ENCODE peak calls at places on chromosomes 7 and 10, in five cellular contexts. One of them, this sample, is unnamed.

GRCh38 chr7:121078701-121079227 is 90.3 kb downstream of the CPED1 start:
- DNase-seq in heart left ventricle: no peak
- DNase-seq in Panc1: no peak
- DNase-seq in DND-41: no peak
- DNase-seq in Peyer's patch: no peak
- DNase-seq in this sample: no peak

GRCh38 chr7:72925546-72926120 is 738 bp downstream of the POM121 start:
- DNase-seq in Peyer's patch: no peak
- DNase-seq in DND-41: peak; percentile 47
- DNase-seq in Panc1: no peak
- DNase-seq in heart left ventricle: no peak
- DNase-seq in this sample: no peak

GRCh38 chr10:52818019-52818418 is 45.4 kb upstream of the MBL2 start:
- DNase-seq in heart left ventricle: no peak
- DNase-seq in Peyer's patch: no peak
- DNase-seq in DND-41: peak; percentile 15
- DNase-seq in Panc1: peak; percentile 18
- DNase-seq in this sample: no peak

GRCh38 chr10:16828114-16828568 is 10.9 kb upstream of the RSU1 start:
- DNase-seq in Panc1: peak; percentile 55
- DNase-seq in heart left ventricle: peak; percentile 54
- DNase-seq in Peyer's patch: peak; percentile 34
- DNase-seq in DND-41: peak; percentile 67
- DNase-seq in this sample: peak; percentile 53

GRCh38 chr10:53786236-53786635 is 1013.7 kb upstream of the MBL2 start:
- DNase-seq in Panc1: no peak
- DNase-seq in heart left ventricle: no peak
- DNase-seq in DND-41: no peak
- DNase-seq in Peyer's patch: no peak
- DNase-seq in this sample: no peak

GRCh38 chr7:4766666-4767530 is 8.5 kb upstream of the AP5Z1 start:
- DNase-seq in heart left ventricle: peak; percentile 5
- DNase-seq in Panc1: no peak
- DNase-seq in DND-41: no peak
- DNase-seq in Peyer's patch: no peak
- DNase-seq in this sample: no peak

GRCh38 chr7:47153571-47153970 is 428.3 kb downstream of the TNS3 start:
- DNase-seq in Panc1: no peak
- DNase-seq in Peyer's patch: no peak
- DNase-seq in heart left ventricle: no peak
- DNase-seq in DND-41: no peak
- DNase-seq in this sample: no peak

GRCh38 chr10:92238062-92238585 is 52.8 kb downstream of the CPEB3 start:
- DNase-seq in Panc1: no peak
- DNase-seq in heart left ventricle: no peak
- DNase-seq in DND-41: no peak
- DNase-seq in Peyer's patch: no peak
- DNase-seq in this sample: no peak

GRCh38 chr10:118669020-118669766 is 73.7 kb upstream of the PRLHR start:
- DNase-seq in heart left ventricle: peak; percentile 45
- DNase-seq in Panc1: no peak
- DNase-seq in Peyer's patch: no peak
- DNase-seq in DND-41: no peak
- DNase-seq in this sample: no peak

GRCh38 chr10:114239117-114239993 is at the start of gene VWA2:
- DNase-seq in DND-41: no peak
- DNase-seq in Peyer's patch: no peak
- DNase-seq in heart left ventricle: no peak
- DNase-seq in Panc1: no peak
- DNase-seq in this sample: no peak

GRCh38 chr10:95217476-95217875 is 23.4 kb downstream of the ACSM6 start:
- DNase-seq in heart left ventricle: no peak
- DNase-seq in Panc1: no peak
- DNase-seq in Peyer's patch: no peak
- DNase-seq in DND-41: no peak
- DNase-seq in this sample: no peak

GRCh38 chr7:124338861-124339260 is 306.0 kb upstream of the TMEM229A start:
- DNase-seq in Peyer's patch: no peak
- DNase-seq in DND-41: no peak
- DNase-seq in Panc1: no peak
- DNase-seq in heart left ventricle: no peak
- DNase-seq in this sample: no peak

GRCh38 chr10:132206377-132206745 is 19.6 kb downstream of the DPYSL4 start:
- DNase-seq in DND-41: no peak
- DNase-seq in heart left ventricle: no peak
- DNase-seq in Peyer's patch: no peak
- DNase-seq in Panc1: no peak
- DNase-seq in this sample: no peak

GRCh38 chr10:80878330-80878729 is 340.6 kb downstream of the SH2D4B start:
- DNase-seq in Peyer's patch: no peak
- DNase-seq in DND-41: no peak
- DNase-seq in heart left ventricle: no peak
- DNase-seq in Panc1: no peak
- DNase-seq in this sample: no peak

GRCh38 chr10:21015838-21016237 is 118.7 kb upstream of the NEBL start:
- DNase-seq in heart left ventricle: no peak
- DNase-seq in Peyer's patch: no peak
- DNase-seq in DND-41: no peak
- DNase-seq in Panc1: no peak
- DNase-seq in this sample: no peak

GRCh38 chr7:106071999-106072714 is 40.0 kb downstream of the SYPL1 start:
- DNase-seq in heart left ventricle: peak; percentile 56
- DNase-seq in Panc1: no peak
- DNase-seq in DND-41: no peak
- DNase-seq in Peyer's patch: no peak
- DNase-seq in this sample: no peak

GRCh38 chr10:117830832-117831231 is 215.9 kb downstream of the RAB11FIP2 start:
- DNase-seq in DND-41: no peak
- DNase-seq in Peyer's patch: no peak
- DNase-seq in Panc1: no peak
- DNase-seq in heart left ventricle: no peak
- DNase-seq in this sample: no peak

GRCh38 chr10:94439275-94439861 is 37.0 kb downstream of the TBC1D12 start:
- DNase-seq in heart left ventricle: no peak
- DNase-seq in DND-41: no peak
- DNase-seq in Panc1: no peak
- DNase-seq in Peyer's patch: no peak
- DNase-seq in this sample: no peak

GRCh38 chr10:6165221-6165725 is 37.5 kb upstream of the PFKFB3 start:
- DNase-seq in Panc1: no peak
- DNase-seq in Peyer's patch: no peak
- DNase-seq in heart left ventricle: no peak
- DNase-seq in DND-41: no peak
- DNase-seq in this sample: no peak

GRCh38 chr10:36788152-36788551 is 337.2 kb upstream of the ANKRD30A start:
- DNase-seq in Panc1: no peak
- DNase-seq in Peyer's patch: no peak
- DNase-seq in DND-41: no peak
- DNase-seq in heart left ventricle: no peak
- DNase-seq in this sample: no peak

GRCh38 chr7:123538897-123539296 is 4.5 kb upstream of the IQUB start:
- DNase-seq in DND-41: no peak
- DNase-seq in Peyer's patch: no peak
- DNase-seq in Panc1: no peak
- DNase-seq in heart left ventricle: no peak
- DNase-seq in this sample: no peak

GRCh38 chr10:26336979-26337378 is 101.2 kb upstream of the APBB1IP start:
- DNase-seq in Peyer's patch: no peak
- DNase-seq in heart left ventricle: no peak
- DNase-seq in Panc1: no peak
- DNase-seq in DND-41: no peak
- DNase-seq in this sample: no peak

GRCh38 chr7:94687810-94688209 is 31.9 kb upstream of the SGCE start:
- DNase-seq in Panc1: no peak
- DNase-seq in heart left ventricle: no peak
- DNase-seq in DND-41: no peak
- DNase-seq in Peyer's patch: no peak
- DNase-seq in this sample: no peak

GRCh38 chr7:30630986-30631385 is 36.3 kb downstream of the GARS1 start:
- DNase-seq in Panc1: no peak
- DNase-seq in heart left ventricle: no peak
- DNase-seq in Peyer's patch: no peak
- DNase-seq in DND-41: no peak
- DNase-seq in this sample: no peak

GRCh38 chr7:126662826-126663225 is 589.9 kb downstream of the GRM8 start:
- DNase-seq in DND-41: no peak
- DNase-seq in Peyer's patch: no peak
- DNase-seq in Panc1: no peak
- DNase-seq in heart left ventricle: no peak
- DNase-seq in this sample: no peak

GRCh38 chr10:95290446-95290800 is 380 bp downstream of the PDLIM1 start:
- DNase-seq in Peyer's patch: no peak
- DNase-seq in heart left ventricle: no peak
- DNase-seq in DND-41: no peak
- DNase-seq in Panc1: no peak
- DNase-seq in this sample: no peak

GRCh38 chr7:37698271-37698670 is 14.7 kb downstream of the GPR141 start:
- DNase-seq in DND-41: no peak
- DNase-seq in heart left ventricle: no peak
- DNase-seq in Panc1: no peak
- DNase-seq in Peyer's patch: no peak
- DNase-seq in this sample: no peak

GRCh38 chr10:95474228-95475002 is 86.8 kb downstream of the SORBS1 start:
- DNase-seq in heart left ventricle: peak; percentile 40
- DNase-seq in Peyer's patch: no peak
- DNase-seq in Panc1: no peak
- DNase-seq in DND-41: no peak
- DNase-seq in this sample: no peak

GRCh38 chr7:106031271-106032029 is 68.4 kb downstream of the CDHR3 start:
- DNase-seq in heart left ventricle: no peak
- DNase-seq in Panc1: no peak
- DNase-seq in Peyer's patch: no peak
- DNase-seq in DND-41: no peak
- DNase-seq in this sample: peak; percentile 22

GRCh38 chr7:44147026-44147881 is 6.1 kb upstream of the MYL7 start:
- DNase-seq in heart left ventricle: no peak
- DNase-seq in Panc1: no peak
- DNase-seq in DND-41: no peak
- DNase-seq in Peyer's patch: no peak
- DNase-seq in this sample: no peak

GRCh38 chr7:84722086-84722485 is 464.8 kb downstream of the SEMA3D start:
- DNase-seq in Peyer's patch: no peak
- DNase-seq in DND-41: no peak
- DNase-seq in Panc1: no peak
- DNase-seq in heart left ventricle: no peak
- DNase-seq in this sample: no peak

DNA sequence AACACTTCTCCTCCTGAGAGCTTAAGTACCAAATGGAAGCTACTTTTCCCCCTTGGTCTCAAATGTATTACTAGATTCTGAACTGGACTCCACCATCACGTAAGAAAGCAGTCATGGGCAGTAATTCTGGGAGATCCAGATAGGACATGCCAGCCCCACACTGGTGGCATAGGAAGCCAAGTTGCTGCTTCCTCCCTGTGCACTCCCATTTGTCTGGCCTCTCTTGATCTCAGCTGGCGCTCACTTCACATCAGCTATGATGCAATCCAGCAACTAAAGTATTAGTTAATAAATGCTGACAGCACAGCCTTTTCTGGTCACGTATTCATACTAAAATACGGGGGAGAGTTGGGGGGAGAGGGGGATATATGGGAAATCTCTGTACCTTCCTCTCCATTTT is 3.4 kb upstream of the IL6 start:
- DNase-seq in Peyer's patch: no peak
- DNase-seq in Panc1: no peak
- DNase-seq in DND-41: no peak
- DNase-seq in heart left ventricle: no peak
- DNase-seq in this sample: no peak
- H3K27ac ChIP-seq in Peyer's patch: peak overlapping the region; percentile 7
- H3K27ac ChIP-seq in Panc1: peak overlapping the region; percentile 65
- H3K27ac ChIP-seq in DND-41: no peak overlapping the region
- H3K27ac ChIP-seq in heart left ventricle: peak overlapping the region; percentile 66
- H3K27ac ChIP-seq in this sample: no peak overlapping the region

GRCh38 chr10:108204528-108205313 is 1040.2 kb upstream of the SORCS1 start:
- DNase-seq in Panc1: peak; percentile 8
- DNase-seq in heart left ventricle: no peak
- DNase-seq in DND-41: no peak
- DNase-seq in Peyer's patch: no peak
- DNase-seq in this sample: no peak
- TF ChIP-seq CTCF in Panc1: peak; percentile 62
- TF ChIP-seq CTCF in heart left ventricle: peak; percentile 20
- TF ChIP-seq CTCF in DND-41: peak; percentile 48
- TF ChIP-seq CTCF in Peyer's patch: no peak
- TF ChIP-seq CTCF in this sample: no peak

GRCh38 chr10:29611796-29612381 is 22.9 kb downstream of the SVIL start:
- DNase-seq in DND-41: no peak
- DNase-seq in Panc1: no peak
- DNase-seq in Peyer's patch: no peak
- DNase-seq in heart left ventricle: no peak
- DNase-seq in this sample: no peak

GRCh38 chr10:29608476-29609301 is 26.1 kb downstream of the SVIL start:
- DNase-seq in Panc1: no peak
- DNase-seq in Peyer's patch: no peak
- DNase-seq in DND-41: no peak
- DNase-seq in heart left ventricle: no peak
- DNase-seq in this sample: no peak

GRCh38 chr10:29609696-29610095 is 25.1 kb downstream of the SVIL start:
- DNase-seq in Peyer's patch: no peak
- DNase-seq in Panc1: no peak
- DNase-seq in heart left ventricle: no peak
- DNase-seq in DND-41: no peak
- DNase-seq in this sample: no peak

GRCh38 chr10:29612657-29613056 is 22.1 kb downstream of the SVIL start:
- DNase-seq in heart left ventricle: no peak
- DNase-seq in Peyer's patch: no peak
- DNase-seq in DND-41: no peak
- DNase-seq in Panc1: no peak
- DNase-seq in this sample: no peak

GRCh38 chr10:29610876-29611647 is 23.7 kb downstream of the SVIL start:
- DNase-seq in heart left ventricle: no peak
- DNase-seq in DND-41: no peak
- DNase-seq in Panc1: no peak
- DNase-seq in Peyer's patch: no peak
- DNase-seq in this sample: no peak
- H3K27ac ChIP-seq in heart left ventricle: peak overlapping the region; percentile 48
- H3K27ac ChIP-seq in DND-41: no peak overlapping the region
- H3K27ac ChIP-seq in Panc1: no peak overlapping the region
- H3K27ac ChIP-seq in Peyer's patch: no peak overlapping the region
- H3K27ac ChIP-seq in this sample: no peak overlapping the region

DNA sequence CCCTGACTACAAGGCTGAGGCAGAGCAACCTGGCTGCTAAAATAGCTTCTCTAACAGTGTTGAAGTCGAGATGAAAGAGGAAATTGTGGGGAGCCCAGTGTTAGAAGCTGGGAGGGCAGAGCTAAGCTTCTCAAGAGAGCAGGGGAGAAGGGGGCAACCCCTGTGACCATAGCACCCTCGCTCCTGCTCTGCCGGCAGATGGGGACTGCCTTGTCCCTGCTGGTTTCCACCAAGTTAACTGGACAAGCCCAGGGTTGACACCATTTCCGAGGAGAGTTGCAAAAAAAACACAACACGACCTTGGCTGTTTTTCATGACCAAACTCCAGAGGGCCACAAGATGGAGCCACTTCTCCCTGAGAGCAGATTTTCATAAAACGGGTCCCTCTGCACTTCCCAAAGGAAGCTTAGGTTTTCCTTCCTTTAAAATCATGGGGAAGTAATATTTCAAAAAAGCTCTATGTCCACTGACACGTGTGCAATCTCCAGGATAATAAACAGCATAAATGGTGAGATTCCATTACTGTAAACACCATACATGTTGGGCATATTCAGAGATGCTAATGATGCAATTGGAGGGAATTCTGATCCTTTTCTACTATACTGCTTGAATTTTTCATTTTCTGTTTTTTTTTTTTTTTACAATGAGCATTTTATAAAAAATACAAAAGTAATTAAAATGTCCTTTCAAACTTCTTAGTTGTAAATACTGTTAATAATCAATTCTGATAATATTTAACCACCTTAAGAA is 140.4 kb downstream of the PIP4K2A start:
- DNase-seq in heart left ventricle: peak; percentile 24
- DNase-seq in Panc1: no peak
- DNase-seq in Peyer's patch: no peak
- DNase-seq in DND-41: peak; percentile 19
- DNase-seq in this sample: peak; percentile 10
- TF ChIP-seq CTCF in heart left ventricle: peak; percentile 36
- TF ChIP-seq CTCF in Panc1: peak; percentile 66
- TF ChIP-seq CTCF in Peyer's patch: no peak
- TF ChIP-seq CTCF in DND-41: peak; percentile 64
- TF ChIP-seq CTCF in this sample: peak; percentile 73